ENCODE peak calls at places on chromosome 5, in five cellular contexts. Z, W, R, X and C are unnamed samples.

GRCh38 chr5:103891151-103891550 is 328.6 kb upstream of the NUDT12 start:
- DNase-seq in Z (no peak), W (no peak), R (no peak), X (no peak), C (no peak)

GRCh38 chr5:134979416-134979815 is 11.7 kb downstream of the CATSPER3 start:
- DNase-seq in Z (no peak), W (no peak), R (no peak), X (no peak), C (no peak)

GRCh38 chr5:14182761-14183160 is 39.6 kb downstream of the TRIO start:
- DNase-seq in Z (no peak), W (no peak), R (no peak), X (no peak), C (no peak)

GRCh38 chr5:149228610-149229297 is 42.9 kb upstream of the AFAP1L1 start:
- DNase-seq in Z (no peak), W (no peak), R (no peak), X (no peak), C (peak; percentile 92)

GRCh38 chr5:136526021-136526420 is 160.7 kb upstream of the TRPC7 start:
- DNase-seq in Z (no peak), W (no peak), R (no peak), X (no peak), C (no peak)

GRCh38 chr5:26791433-26791832 is 247.0 kb downstream of the CDH9 start:
- DNase-seq in Z (no peak), W (no peak), R (no peak), X (no peak), C (no peak)

GRCh38 chr5:154898210-154898609 is 39.8 kb downstream of the CNOT8 start:
- DNase-seq in Z (no peak), W (no peak), R (no peak), X (no peak), C (no peak)

GRCh38 chr5:126210955-126211354 is 212.3 kb upstream of the GRAMD2B start:
- DNase-seq in Z (no peak), W (no peak), R (no peak), X (no peak), C (no peak)

GRCh38 chr5:102589661-102590060 is 90.9 kb upstream of the SLCO6A1 start:
- DNase-seq in Z (no peak), W (no peak), R (no peak), X (no peak), C (peak; percentile 51)

GRCh38 chr5:73966411-73966810 is 340.4 kb downstream of the ARHGEF28 start:
- DNase-seq in Z (no peak), W (no peak), R (no peak), X (no peak), C (no peak)

GRCh38 chr5:15794117-15794985 is 294.4 kb downstream of the FBXL7 start:
- DNase-seq in Z (no peak), W (no peak), R (no peak), X (no peak), C (no peak)

GRCh38 chr5:77906806-77907205 is 130.7 kb upstream of the TBCA start:
- DNase-seq in Z (no peak), W (no peak), R (no peak), X (no peak), C (peak; percentile 26)

GRCh38 chr5:81552844-81553569 is 159.1 kb upstream of the ACOT12 start:
- DNase-seq in Z (no peak), W (no peak), R (no peak), X (no peak), C (no peak)

GRCh38 chr5:77828445-77828844 is 52.3 kb upstream of the TBCA start:
- DNase-seq in Z (no peak), W (no peak), R (no peak), X (no peak), C (no peak)

GRCh38 chr5:98308960-98309359 is 464.5 kb upstream of the RGMB start:
- DNase-seq in Z (no peak), W (no peak), R (no peak), X (no peak), C (no peak)

GRCh38 chr5:29516224-29516623 is 1677.3 kb upstream of the CDH6 start:
- DNase-seq in Z (no peak), W (no peak), R (no peak), X (no peak), C (no peak)

GRCh38 chr5:154191467-154192261 is 1.1 kb downstream of the GALNT10 start:
- DNase-seq in Z (no peak), W (no peak), R (no peak), X (no peak), C (peak; percentile 41)

GRCh38 chr5:151216781-151217180 is 7.1 kb downstream of the CCDC69 start:
- DNase-seq in Z (no peak), W (no peak), R (no peak), X (no peak), C (no peak)

GRCh38 chr5:10601246-10602030 is 37.6 kb downstream of the ANKRD33B start:
- DNase-seq in Z (no peak), W (peak; percentile 79), R (peak; percentile 92), X (peak; percentile 99), C (peak; percentile 75)

GRCh38 chr5:1831257-1831656 is 30.1 kb downstream of the NDUFS6 start:
- DNase-seq in Z (no peak), W (no peak), R (no peak), X (no peak), C (no peak)

GRCh38 chr5:57054671-57055070 is 102.7 kb upstream of the MIER3 start:
- DNase-seq in Z (no peak), W (no peak), R (no peak), X (no peak), C (no peak)

GRCh38 chr5:166369817-166370216 is 1921.6 kb upstream of the WWC1 start:
- DNase-seq in Z (no peak), W (no peak), R (no peak), X (no peak), C (no peak)

GRCh38 chr5:78056901-78057514 is 237.5 kb downstream of the AP3B1 start:
- DNase-seq in Z (no peak), W (no peak), R (no peak), X (no peak), C (no peak)